ENCODE peak calls at places on chromosomes 7 and 10, in four cellular contexts. N, M, W and T are unnamed samples.

GRCh38 chr10:33772370-33773331 is 438.2 kb upstream of the NRP1 start:
- DNase-seq in N (no peak), M (peak; percentile 51), W (peak; percentile 34), T (no peak)

GRCh38 chr10:114352653-114353298 is 51.5 kb downstream of the AFAP1L2 start:
- DNase-seq in N (no peak), M (no peak), W (no peak), T (no peak)

GRCh38 chr7:141452911-141453310 is 98.3 kb upstream of the AGK start:
- DNase-seq in N (no peak), M (no peak), W (no peak), T (no peak)

GRCh38 chr10:122487231-122487765 is 25.9 kb downstream of the HTRA1 start:
- DNase-seq in N (peak; percentile 75), M (no peak), W (peak; percentile 50), T (peak; percentile 33)

GRCh38 chr7:123241809-123242208 is 42.0 kb upstream of the SLC13A1 start:
- DNase-seq in N (no peak), M (no peak), W (no peak), T (no peak)

GRCh38 chr10:93088466-93088865 is 14.8 kb downstream of the CYP26A1 start:
- DNase-seq in N (no peak), M (no peak), W (no peak), T (no peak)

GRCh38 chr10:79402951-79403350 is 42.5 kb downstream of the ZCCHC24 start:
- DNase-seq in N (no peak), M (peak; percentile 31), W (no peak), T (no peak)

GRCh38 chr7:99191869-99192596 is 15.9 kb downstream of the KPNA7 start:
- DNase-seq in N (no peak), M (no peak), W (no peak), T (no peak)

GRCh38 chr10:35963685-35964084 is 321.6 kb upstream of the FZD8 start:
- DNase-seq in N (no peak), M (no peak), W (no peak), T (no peak)

GRCh38 chr7:55250313-55250712 is 114.8 kb upstream of the LANCL2 start:
- DNase-seq in N (no peak), M (no peak), W (peak; percentile 45), T (no peak)
- TF ChIP-seq CTCF in N (peak; percentile 65), M (peak; percentile 5), W (peak; percentile 71), T (peak; percentile 47)

GRCh38 chr10:124827474-124827873 is 25.9 kb downstream of the ABRAXAS2 start:
- DNase-seq in N (no peak), M (peak; percentile 18), W (peak; percentile 32), T (no peak)
- TF ChIP-seq CTCF in N (peak; percentile 55), M (peak; percentile 27), W (peak; percentile 50), T (peak; percentile 53)

GRCh38 chr7:118214051-118214832 is 10.3 kb upstream of the ANKRD7 start:
- DNase-seq in N (peak; percentile 56), M (peak; percentile 68), W (peak; percentile 82), T (peak; percentile 83)
- TF ChIP-seq CTCF in N (no peak), M (no peak), W (no peak), T (no peak)

DNA sequence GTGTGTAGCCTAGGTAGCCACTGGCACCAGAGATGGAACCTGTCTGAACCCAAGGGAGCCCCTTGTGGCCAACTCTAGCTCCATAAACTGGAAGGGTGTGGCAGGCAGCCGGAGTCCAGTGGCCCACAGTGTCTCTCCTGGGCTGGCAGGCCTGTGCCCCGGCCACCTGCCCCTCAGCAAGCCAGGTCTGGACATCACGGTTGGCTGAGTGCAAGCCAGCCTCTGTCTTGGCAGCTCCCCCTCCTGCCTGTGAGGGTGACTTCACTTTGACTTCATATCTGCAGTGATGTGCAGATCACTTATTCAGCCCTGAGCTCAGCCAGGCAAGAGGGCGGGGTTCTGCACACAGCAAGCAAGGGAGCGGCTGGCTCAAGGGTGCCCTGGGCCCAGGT is 1.3 kb upstream of the RET start:
- DNase-seq in N (no peak), M (no peak), W (peak; percentile 39), T (no peak)
- TF ChIP-seq CTCF in N (peak; percentile 24), M (no peak), W (peak; percentile 38), T (no peak)

GRCh38 chr10:71395621-71396020 is 1.1 kb upstream of the CDH23 start:
- DNase-seq in N (no peak), M (no peak), W (no peak), T (no peak)
- TF ChIP-seq CTCF in N (no peak), M (no peak), W (peak; percentile 6), T (no peak)

DNA sequence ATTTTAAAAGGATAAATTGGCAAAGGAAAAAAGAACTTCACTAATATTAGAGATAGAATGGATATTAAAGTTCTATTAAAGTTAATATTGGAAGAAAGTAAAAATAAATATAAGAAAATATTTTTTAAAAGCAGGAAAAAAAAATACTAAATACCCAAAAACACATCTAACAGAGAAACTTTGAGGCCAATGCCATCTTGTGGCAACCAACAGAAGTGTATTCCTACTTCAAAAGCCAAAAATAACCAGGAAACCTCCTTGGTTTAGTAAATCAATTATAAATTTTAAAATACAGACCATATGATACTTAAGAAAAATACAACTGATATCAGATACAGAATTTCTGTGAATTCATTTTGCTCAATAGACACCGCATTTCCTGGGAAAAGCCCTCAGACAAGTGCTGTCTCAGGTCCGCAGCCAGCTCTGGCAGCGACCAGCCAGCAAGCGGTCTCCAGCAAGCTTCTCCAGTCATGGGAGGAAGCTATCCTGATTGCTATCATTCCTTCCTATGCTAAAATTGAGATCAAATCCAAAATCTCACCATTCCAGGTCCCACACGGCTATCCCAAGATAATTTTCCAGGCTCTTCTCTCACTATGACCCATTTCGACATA is 65.3 kb downstream of the LMBR1 start:
- DNase-seq in N (peak; percentile 5), M (no peak), W (peak; percentile 27), T (no peak)
- TF ChIP-seq CTCF in N (peak; percentile 59), M (peak; percentile 19), W (peak; percentile 53), T (peak; percentile 43)

GRCh38 chr10:98676895-98677294 is 230.2 kb upstream of the HPS1 start:
- DNase-seq in N (no peak), M (no peak), W (no peak), T (no peak)
- TF ChIP-seq CTCF in N (peak; percentile 12), M (no peak), W (no peak), T (no peak)

DNA sequence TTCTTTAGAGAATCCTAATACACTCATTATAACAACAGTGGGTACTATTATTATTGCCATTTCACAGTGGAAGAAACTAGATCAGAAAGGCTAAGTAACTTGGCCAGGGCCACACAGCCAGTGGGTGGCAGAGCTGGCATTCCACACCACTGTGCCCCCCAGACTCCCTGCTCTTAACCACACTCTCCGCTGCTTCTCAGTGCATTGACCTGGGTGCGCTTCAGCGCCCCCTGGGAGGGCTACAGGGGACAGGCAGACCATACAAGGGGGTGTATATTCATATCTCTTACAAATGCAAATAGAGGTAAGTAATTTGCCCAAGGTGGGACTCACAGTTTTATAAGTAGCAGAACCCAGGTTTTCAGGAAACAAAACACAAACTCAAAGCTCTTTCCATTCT is 77.0 kb upstream of the NMT2 start:
- DNase-seq in N (no peak), M (no peak), W (no peak), T (no peak)
- TF ChIP-seq CTCF in N (peak; percentile 48), M (no peak), W (no peak), T (peak; percentile 23)

DNA sequence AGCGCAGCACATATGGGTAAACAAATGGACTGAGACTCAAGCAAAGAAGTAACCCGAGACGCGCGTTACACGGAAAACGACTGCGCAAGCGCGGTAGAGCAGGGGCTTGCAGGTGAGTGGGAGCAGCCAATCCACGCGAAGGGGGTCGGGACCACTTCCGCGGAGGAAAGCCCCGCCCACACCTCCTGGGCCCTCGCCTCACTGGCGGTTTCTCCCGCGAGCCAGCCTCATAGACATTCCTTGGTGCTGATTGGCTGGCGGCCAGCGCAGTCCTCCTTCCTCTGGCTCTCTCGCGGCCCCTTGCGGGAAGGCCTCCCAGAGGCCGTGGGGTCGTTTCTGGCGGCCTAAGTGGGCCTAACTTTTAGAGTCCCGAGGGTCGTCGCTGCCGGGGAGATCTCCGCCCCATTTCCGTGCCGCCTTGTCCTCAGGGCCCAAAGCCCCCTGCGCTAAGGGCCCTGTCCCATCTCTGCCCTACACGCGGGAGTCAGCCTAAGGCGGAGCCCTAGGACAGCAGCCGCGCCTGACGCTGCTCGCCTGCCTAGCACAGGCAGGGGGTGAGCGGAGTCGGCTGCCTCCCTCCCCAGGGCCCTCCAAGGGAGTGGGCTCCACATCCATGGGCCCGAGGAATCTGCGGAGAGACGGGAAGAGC is 9.1 kb upstream of the FXYD4 start:
- DNase-seq in N (peak; percentile 87), M (peak; percentile 89), W (peak; percentile 97), T (peak; percentile 100)
- TF ChIP-seq CTCF in N (peak; percentile 55), M (peak; percentile 13), W (peak; percentile 53), T (peak; percentile 49)